ENCODE peak calls at places on chromosomes 1 and 21, in four cellular contexts. S, L, F and D are unnamed samples.
A peak's percentile ranks its signal among the peaks of the same experiment; 100 is the strongest.

GRCh38 chr1:77347646-77348045 is 65.8 kb downstream of the AK5 start:
- DNase-seq in L (no peak), S (peak; percentile 69), F (no peak), D (no peak)

GRCh38 chr1:178192686-178193085 is 98.8 kb downstream of the RASAL2 start:
- DNase-seq in S (peak; percentile 64), F (no peak), L (no peak), D (peak; percentile 23)

GRCh38 chr1:177122869-177123268 is 41.6 kb downstream of the ASTN1 start:
- DNase-seq in L (no peak), S (no peak), F (no peak), D (no peak)

GRCh38 chr1:12454406-12455391 is 163.3 kb downstream of the DHRS3 start:
- DNase-seq in S (no peak), L (no peak), F (no peak), D (no peak)

GRCh38 chr1:227949341-227949921 is 1.7 kb upstream of the WNT9A start:
- DNase-seq in L (peak; percentile 69), F (no peak), S (no peak), D (no peak)

GRCh38 chr1:193537266-193538003 is 351.0 kb upstream of the B3GALT2 start:
- DNase-seq in F (no peak), L (no peak), S (no peak), D (peak; percentile 7)

GRCh38 chr1:234047113-234047512 is 142.6 kb downstream of the SLC35F3 start:
- DNase-seq in L (no peak), S (peak; percentile 74), F (no peak), D (no peak)

GRCh38 chr1:28302247-28302646 is 26.6 kb upstream of the MED18 start:
- DNase-seq in F (no peak), L (no peak), S (no peak), D (no peak)

GRCh38 chr1:93137604-93138292 is 42.5 kb downstream of the TMED5 start:
- DNase-seq in F (no peak), S (no peak), L (no peak), D (no peak)

GRCh38 chr1:209560529-209560928 is 23.0 kb upstream of the CAMK1G start:
- DNase-seq in F (no peak), S (no peak), L (no peak), D (no peak)

GRCh38 chr21:32951041-32951440 is 74.7 kb upstream of the OLIG2 start:
- DNase-seq in S (no peak), F (no peak), L (no peak), D (no peak)

GRCh38 chr1:50332941-50333594 is 90.2 kb downstream of the DMRTA2 start:
- DNase-seq in L (no peak), S (no peak), F (peak; percentile 63), D (peak; percentile 14)

GRCh38 chr1:167173516-167174184 is 47.0 kb upstream of the POU2F1 start:
- DNase-seq in L (no peak), F (no peak), S (peak; percentile 32), D (no peak)

GRCh38 chr1:246566808-246567154 is 525 bp downstream of the CNST start:
- DNase-seq in L (no peak), F (no peak), S (no peak), D (no peak)

GRCh38 chr1:211305044-211305443 is 21.6 kb upstream of the TRAF5 start:
- DNase-seq in F (no peak), L (no peak), S (peak; percentile 37), D (peak; percentile 24)

GRCh38 chr1:53134961-53135734 is 7.3 kb downstream of the SLC1A7 start:
- DNase-seq in L (peak; percentile 78), S (peak; percentile 50), F (no peak), D (no peak)